ENCODE peak calls at places on chromosomes 3 and 15, in four cellular contexts. L is heart left ventricle, R is activated T-cell treated with anti-CD3 and anti-CD28 coated beads for 1 hour, O is GM23248. I is an unnamed sample.

GRCh38 chr15:66620744-66621344 is 55.0 kb upstream of the LCTL start:
- DNase-seq in R (no peak), L (no peak), O (peak; percentile 15), I (no peak)

GRCh38 chr3:196837819-196838420 is 29.8 kb upstream of the SENP5 start:
- DNase-seq in R (peak; percentile 60), O (peak; percentile 68), L (peak; percentile 56), I (peak; percentile 50)

GRCh38 chr3:126961191-126961790 is 21.6 kb upstream of the PLXNA1 start:
- DNase-seq in L (peak; percentile 69), R (no peak), O (peak; percentile 92), I (peak; percentile 83)

GRCh38 chr15:90351479-90352108 is 490 bp upstream of the ZNF774 start:
- DNase-seq in R (peak; percentile 2), L (peak; percentile 24), O (no peak), I (no peak)

GRCh38 chr15:32060706-32061105 is 30.4 kb downstream of the CHRNA7 start:
- DNase-seq in R (no peak), O (no peak), L (no peak), I (no peak)

GRCh38 chr3:117350386-117350785 is 640.8 kb downstream of the TUSC7 start:
- DNase-seq in L (no peak), O (no peak), R (no peak), I (no peak)

GRCh38 chr3:87836026-87836425 is 222.8 kb downstream of the CGGBP1 start:
- DNase-seq in O (no peak), L (no peak), R (no peak), I (no peak)

GRCh38 chr15:70098461-70099166 is 897 bp upstream of the TLE3 start:
- DNase-seq in R (peak; percentile 23), L (no peak), O (peak; percentile 68), I (peak; percentile 35)

GRCh38 chr15:37682304-37682703 is 252.1 kb upstream of the TMCO5A start:
- DNase-seq in O (peak; percentile 32), R (no peak), L (no peak), I (no peak)

GRCh38 chr3:181457190-181457589 is 254.5 kb upstream of the SOX2 start:
- DNase-seq in O (no peak), R (no peak), L (no peak), I (no peak)

GRCh38 chr3:195542261-195542660 is 864 bp downstream of the PPP1R2 start:
- DNase-seq in L (no peak), R (no peak), O (peak; percentile 36), I (no peak)

GRCh38 chr3:140363801-140364200 is 314.1 kb upstream of the TRIM42 start:
- DNase-seq in O (peak; percentile 2), R (no peak), L (peak; percentile 34), I (peak; percentile 29)

GRCh38 chr15:71278989-71279756 is 163.9 kb downstream of the THSD4 start:
- DNase-seq in O (peak; percentile 86), R (no peak), L (peak; percentile 51), I (no peak)

GRCh38 chr3:110736332-110736731 is 335.3 kb upstream of the NECTIN3 start:
- DNase-seq in R (no peak), L (no peak), O (no peak), I (no peak)

GRCh38 chr15:37581866-37582532 is 352.4 kb upstream of the TMCO5A start:
- DNase-seq in R (no peak), L (no peak), O (no peak), I (no peak)

GRCh38 chr15:64635486-64635815 is 139.9 kb downstream of the RBPMS2 start:
- DNase-seq in L (peak; percentile 21), O (peak; percentile 76), R (no peak), I (no peak)

GRCh38 chr3:10764314-10765051 is 51.5 kb upstream of the SLC6A11 start:
- DNase-seq in O (no peak), R (no peak), L (no peak), I (no peak)

GRCh38 chr3:42980909-42981308 is 1.8 kb downstream of the GASK1A start:
- DNase-seq in O (peak; percentile 40), R (no peak), L (no peak), I (no peak)

GRCh38 chr3:16837602-16838001 is 47.2 kb upstream of the PLCL2 start:
- DNase-seq in O (no peak), R (no peak), L (peak; percentile 31), I (peak; percentile 47)

GRCh38 chr3:16203671-16204629 is 29.5 kb downstream of the GALNT15 start:
- DNase-seq in L (no peak), O (no peak), R (no peak), I (no peak)

GRCh38 chr3:52537726-52538421 is 1.5 kb downstream of the UQCC5 start:
- DNase-seq in R (no peak), L (no peak), O (peak; percentile 17), I (no peak)

I was measured in left ventricle myocardium inferior.